ENCODE peak calls at places on chromosomes 11 and 22, in seven cellular contexts. M is IMR-90, W is H9, G is mesendoderm, F is trophoblast cell, T is H1, R is mesenchymal stem cell. B is an unnamed sample.

GRCh38 chr11:75195164-75195962 is 44.5 kb downstream of the SLCO2B1 start:
- DNase-seq in M (no peak), W (no peak), G (no peak), F (no peak), T (no peak), R (no peak), B (no peak)

GRCh38 chr11:99117603-99118002 is 96.9 kb downstream of the CNTN5 start:
- DNase-seq in M (no peak), W (no peak), G (peak), F (no peak), T (no peak), R (no peak), B (no peak)

GRCh38 chr22:26579331-26579886 is 10.5 kb downstream of the TPST2 start:
- DNase-seq in M (no peak), W (no peak), G (no peak), F (no peak), T (no peak), R (no peak), B (no peak)

GRCh38 chr22:23118647-23119491 is 22.9 kb downstream of the RSPH14 start:
- DNase-seq in M (no peak), W (no peak), G (no peak), F (no peak), T (no peak), R (no peak), B (no peak)

GRCh38 chr22:27564806-27565205 is 236.8 kb downstream of the MN1 start:
- DNase-seq in M (no peak), W (no peak), G (no peak), F (no peak), T (no peak), R (no peak), B (no peak)

GRCh38 chr11:119873761-119874421 is 144.9 kb upstream of the NECTIN1 start:
- DNase-seq in M (no peak), W (no peak), G (no peak), F (no peak), T (no peak), R (no peak), B (no peak)

GRCh38 chr11:121711236-121711635 is 258.5 kb upstream of the SORL1-AS1 start:
- DNase-seq in M (peak), W (no peak), G (no peak), F (no peak), T (no peak), R (no peak), B (no peak)

GRCh38 chr11:96113100-96113710 is 189.3 kb upstream of the MTMR2 start:
- DNase-seq in M (peak), W (no peak), G (no peak), F (no peak), T (no peak), R (peak), B (no peak)

GRCh38 chr11:34600339-34601084 is 20.4 kb upstream of the EHF start:
- DNase-seq in M (peak), W (no peak), G (peak), F (no peak), T (no peak), R (no peak), B (no peak)

GRCh38 chr11:112004389-112004788 is 20.8 kb upstream of the DLAT start:
- DNase-seq in M (no peak), W (peak), G (peak), F (no peak), T (peak), R (no peak), B (no peak)

GRCh38 chr11:30171661-30172060 is 59.2 kb upstream of the FSHB start:
- DNase-seq in M (no peak), W (no peak), G (no peak), F (no peak), T (no peak), R (no peak), B (no peak)

GRCh38 chr11:124586247-124586860 is 16.6 kb downstream of the OR8A1 start:
- DNase-seq in M (peak), W (peak), G (peak), F (peak), T (peak), R (peak), B (peak)

GRCh38 chr11:46918087-46918751 is at the start of gene LRP4:
- DNase-seq in M (no peak), W (peak), G (peak), F (peak), T (peak), R (peak), B (no peak)

GRCh38 chr11:2466869-2467694 is 22.3 kb downstream of the KCNQ1 start:
- DNase-seq in M (no peak), W (no peak), G (no peak), F (no peak), T (no peak), R (no peak), B (no peak)

GRCh38 chr11:28257761-28258160 is 149.6 kb downstream of the METTL15 start:
- DNase-seq in M (peak), W (no peak), G (no peak), F (peak), T (no peak), R (no peak), B (no peak)

GRCh38 chr11:110755961-110756360 is 43.7 kb upstream of the ARHGAP20 start:
- DNase-seq in M (no peak), W (no peak), G (no peak), F (no peak), T (no peak), R (no peak), B (no peak)

GRCh38 chr11:130470832-130471706 is 22.6 kb downstream of the ADAMTS15 start:
- DNase-seq in M (no peak), W (no peak), G (no peak), F (no peak), T (no peak), R (no peak), B (no peak)

GRCh38 chr22:37210041-37210803 is 2.1 kb downstream of the SSTR3 start:
- DNase-seq in M (no peak), W (no peak), G (no peak), F (no peak), T (no peak), R (no peak), B (no peak)
- H4K8ac ChIP-seq in M (no peak), W (no peak), G (no peak), F (no peak), T (no peak), R (no peak), B (no peak)

GRCh38 chr11:70569996-70570692 is 171.8 kb downstream of the CTTN start:
- DNase-seq in M (no peak), W (no peak), G (no peak), F (no peak), T (no peak), R (no peak), B (no peak)
- H3K23ac ChIP-seq in M (no peak), W (no peak), G (no peak), F (no peak), T (no peak), R (no peak), B (peak)

GRCh38 chr22:45067731-45068130 is 57.9 kb upstream of the PHF21B start:
- DNase-seq in M (no peak), W (no peak), G (no peak), F (no peak), T (no peak), R (no peak), B (no peak)

GRCh38 chr22:45071618-45072017 is 61.8 kb upstream of the PHF21B start:
- DNase-seq in M (no peak), W (no peak), G (no peak), F (no peak), T (no peak), R (no peak), B (no peak)

GRCh38 chr22:45072322-45072903 is 62.6 kb upstream of the PHF21B start:
- DNase-seq in M (peak), W (peak), G (peak), F (peak), T (peak), R (peak), B (no peak)

GRCh38 chr22:45073064-45073463 is 63.3 kb upstream of the PHF21B start:
- DNase-seq in M (no peak), W (no peak), G (no peak), F (no peak), T (no peak), R (no peak), B (no peak)

GRCh38 chr22:45069925-45070324 is 60.1 kb upstream of the PHF21B start:
- DNase-seq in M (no peak), W (no peak), G (no peak), F (no peak), T (no peak), R (no peak), B (no peak)
- H4K8ac ChIP-seq in M (no peak), W (no peak), G (no peak), F (no peak), T (no peak), R (no peak), B (no peak)

DNA sequence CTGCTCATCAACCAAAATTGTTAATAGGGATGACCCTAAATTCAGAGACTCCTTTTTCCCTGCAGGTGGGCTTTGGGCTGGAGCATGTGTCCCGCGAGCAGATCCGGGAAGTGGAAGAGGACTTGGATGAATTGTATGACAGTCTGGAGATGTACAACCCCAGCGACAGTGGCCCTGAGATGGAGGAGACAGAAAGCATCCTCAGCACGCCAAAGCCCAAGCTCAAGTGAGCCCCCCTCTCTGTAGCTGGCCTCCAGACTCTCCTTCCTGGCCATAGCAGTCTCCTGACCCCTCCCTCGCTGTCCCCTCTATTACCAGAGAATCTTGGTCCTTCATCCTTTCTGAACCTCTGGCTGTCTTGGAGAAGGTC is 47.9 kb upstream of the RAB1B start:
- DNase-seq in M (no peak), W (no peak), G (no peak), F (no peak), T (no peak), R (no peak), B (no peak)
- H3K23ac ChIP-seq in M (no peak), W (no peak), G (no peak), F (no peak), T (no peak), R (no peak), B (peak)

DNA sequence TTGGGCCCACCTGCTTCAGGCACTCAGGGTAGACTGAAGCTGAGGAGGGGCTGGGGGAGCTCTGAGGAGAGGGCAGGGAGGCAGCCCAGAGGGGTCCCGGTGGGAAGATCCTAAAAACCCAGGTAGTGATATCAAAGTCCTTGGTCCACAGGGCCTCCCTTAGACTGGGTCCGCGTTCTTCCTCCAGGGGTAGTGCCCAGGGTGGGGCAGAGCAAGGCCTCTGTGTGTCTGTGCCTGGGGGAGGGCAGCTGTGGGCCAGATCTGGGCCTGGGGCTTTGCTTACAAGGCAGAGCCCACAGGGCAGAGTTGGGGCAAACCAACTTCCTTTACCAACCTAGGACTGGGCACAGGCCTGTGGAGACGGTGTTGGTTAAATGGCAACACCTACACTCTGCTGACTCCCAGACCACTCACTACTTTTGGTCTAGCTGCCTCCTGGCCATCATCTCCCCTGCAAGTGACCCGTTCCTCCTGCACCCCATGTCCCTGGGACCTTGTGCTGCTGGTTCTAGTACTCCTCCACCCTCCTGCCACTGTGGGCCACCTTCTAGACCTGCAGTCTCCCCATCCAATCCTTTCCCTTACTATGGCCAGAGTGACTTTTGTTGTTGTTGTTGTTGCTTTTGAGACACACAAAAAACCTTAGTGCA is 15.8 kb downstream of the ATG16L2 start:
- DNase-seq in M (no peak), W (no peak), G (no peak), F (no peak), T (no peak), R (no peak), B (no peak)
- H4K8ac ChIP-seq in M (no peak), W (no peak), G (no peak), F (no peak), T (no peak), R (no peak), B (no peak)

DNA sequence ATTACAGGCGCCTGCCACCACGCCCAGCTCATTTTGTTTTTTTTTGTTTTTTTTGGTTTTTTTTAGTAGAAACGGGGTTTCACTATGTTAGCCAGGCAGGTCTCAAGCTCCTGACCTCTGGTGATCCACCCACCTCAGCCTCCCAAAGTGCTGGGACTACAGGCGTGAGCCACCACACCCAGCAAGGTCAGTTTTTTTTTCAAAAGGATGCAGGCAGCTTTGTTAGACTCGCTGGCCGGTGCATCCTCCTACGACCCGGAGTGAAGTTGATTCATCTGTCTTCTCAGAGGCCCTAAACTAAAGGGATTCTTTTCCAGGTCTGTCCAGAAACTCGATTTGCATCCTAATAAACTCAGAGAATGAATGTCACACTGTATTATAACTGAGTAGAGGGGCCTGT is 182.3 kb downstream of the DBX1 start:
- DNase-seq in M (no peak), W (no peak), G (no peak), F (no peak), T (no peak), R (no peak), B (no peak)
- H3K23ac ChIP-seq in M (no peak), W (no peak), G (no peak), F (no peak), T (no peak), R (no peak), B (no peak)

GRCh38 chr22:35138521-35138920 is 72.6 kb downstream of the ISX start:
- DNase-seq in M (no peak), W (no peak), G (no peak), F (no peak), T (no peak), R (no peak), B (no peak)
- H4K8ac ChIP-seq in M (no peak), W (no peak), G (no peak), F (no peak), T (no peak), R (no peak), B (no peak)

B was measured in neuronal stem cell.